ENCODE peak calls at places on chromosomes 5 and 9, in six cellular contexts. S, J, O, V, U and Y are unnamed samples.

GRCh38 chr5:64595519-64595855 is 89.7 kb downstream of the RGS7BP start:
- DNase-seq in U (no peak), J (no peak), S (no peak), O (no peak), V (no peak), Y (no peak)

GRCh38 chr5:91123291-91123690 is 259.8 kb downstream of the ARRDC3 start:
- DNase-seq in O (no peak), S (no peak), J (no peak), U (no peak), V (no peak), Y (no peak)

GRCh38 chr5:61334224-61335196 is 2.5 kb downstream of the ZSWIM6 start:
- DNase-seq in J (no peak), O (peak; percentile 48), U (no peak), V (peak; percentile 27), S (no peak), Y (no peak)

GRCh38 chr9:24698864-24699518 is 153.3 kb upstream of the IZUMO3 start:
- DNase-seq in S (no peak), J (no peak), V (no peak), U (no peak), O (no peak), Y (no peak)

GRCh38 chr9:71819115-71819739 is 50.9 kb upstream of the CEMIP2 start:
- DNase-seq in U (no peak), J (peak; percentile 55), O (peak; percentile 64), S (peak; percentile 44), V (peak; percentile 53), Y (no peak)

GRCh38 chr9:127915801-127916664 is 808 bp downstream of the ST6GALNAC4 start:
- DNase-seq in U (no peak), J (no peak), S (peak; percentile 42), O (peak; percentile 59), V (peak; percentile 34), Y (no peak)

GRCh38 chr9:108933231-108933630 is 693 bp downstream of the ELP1 start:
- DNase-seq in V (peak; percentile 64), S (no peak), U (no peak), O (no peak), J (no peak), Y (no peak)

GRCh38 chr5:175616083-175616482 is 41.8 kb upstream of the HRH2 start:
- DNase-seq in J (no peak), U (no peak), S (no peak), O (no peak), V (no peak), Y (no peak)

GRCh38 chr5:107633171-107633901 is 37.4 kb downstream of the EFNA5 start:
- DNase-seq in S (no peak), O (no peak), U (no peak), V (peak; percentile 12), J (no peak), Y (no peak)

GRCh38 chr9:36126016-36126786 is 10.3 kb upstream of the GLIPR2 start:
- DNase-seq in U (no peak), S (no peak), O (no peak), J (no peak), V (no peak), Y (no peak)

GRCh38 chr5:1033606-1034420 is 25.2 kb downstream of the NKD2 start:
- DNase-seq in V (no peak), O (no peak), J (no peak), S (no peak), U (peak; percentile 8), Y (no peak)

GRCh38 chr9:18490591-18491370 is 16.8 kb downstream of the ADAMTSL1 start:
- DNase-seq in V (peak; percentile 98), S (no peak), J (no peak), O (no peak), U (no peak), Y (no peak)

GRCh38 chr5:14109041-14109747 is 33.9 kb upstream of the TRIO start:
- DNase-seq in J (no peak), S (no peak), O (no peak), V (peak; percentile 91), U (no peak), Y (no peak)

GRCh38 chr9:21836437-21837161 is 34.2 kb downstream of the MTAP start:
- DNase-seq in S (no peak), J (no peak), U (no peak), O (no peak), V (peak; percentile 97), Y (no peak)

GRCh38 chr5:149028984-149029383 is 33.9 kb downstream of the SH3TC2 start:
- DNase-seq in V (peak; percentile 38), U (no peak), J (no peak), S (no peak), O (no peak), Y (no peak)

GRCh38 chr9:105515811-105516413 is 42.0 kb upstream of the FKTN start:
- DNase-seq in U (no peak), S (no peak), J (no peak), V (no peak), O (peak; percentile 74), Y (no peak)

GRCh38 chr5:96045888-96046287 is 84.2 kb upstream of the ELL2 start:
- DNase-seq in V (no peak), O (no peak), J (no peak), S (no peak), U (no peak), Y (no peak)

GRCh38 chr9:107387401-107387800 is 102.2 kb downstream of the KLF4 start:
- DNase-seq in U (peak; percentile 24), O (no peak), V (no peak), S (no peak), J (no peak), Y (no peak)

GRCh38 chr5:53027913-53028312 is 38.8 kb downstream of the ITGA2 start:
- DNase-seq in S (no peak), V (peak; percentile 85), U (peak; percentile 36), J (no peak), O (no peak), Y (no peak)

GRCh38 chr9:101536938-101537337 is 3.3 kb downstream of the RNF20 start:
- DNase-seq in V (peak; percentile 43), S (no peak), U (no peak), O (peak; percentile 82), J (no peak), Y (no peak)

GRCh38 chr5:95731571-95732554 is 727 bp downstream of the RHOBTB3 start:
- DNase-seq in O (peak; percentile 84), V (peak; percentile 69), U (peak; percentile 56), S (no peak), J (peak; percentile 26), Y (peak; percentile 13)

GRCh38 chr9:3879731-3880493 is 354.1 kb upstream of the RFX3 start:
- DNase-seq in U (no peak), O (no peak), S (no peak), J (no peak), V (peak; percentile 24), Y (no peak)

GRCh38 chr5:175133185-175133584 is 310.8 kb downstream of the DRD1 start:
- DNase-seq in O (peak; percentile 61), S (no peak), V (no peak), U (no peak), J (no peak), Y (no peak)

GRCh38 chr5:153939101-153939500 is 99.6 kb downstream of the FAM114A2 start:
- DNase-seq in V (no peak), J (no peak), O (no peak), U (no peak), S (no peak), Y (no peak)

GRCh38 chr5:153938131-153938842 is 100.4 kb downstream of the FAM114A2 start:
- DNase-seq in J (no peak), U (no peak), O (no peak), S (no peak), V (peak; percentile 10), Y (no peak)

GRCh38 chr5:153937661-153938060 is 101.0 kb downstream of the FAM114A2 start:
- DNase-seq in S (no peak), V (no peak), U (no peak), O (no peak), J (no peak), Y (no peak)

DNA sequence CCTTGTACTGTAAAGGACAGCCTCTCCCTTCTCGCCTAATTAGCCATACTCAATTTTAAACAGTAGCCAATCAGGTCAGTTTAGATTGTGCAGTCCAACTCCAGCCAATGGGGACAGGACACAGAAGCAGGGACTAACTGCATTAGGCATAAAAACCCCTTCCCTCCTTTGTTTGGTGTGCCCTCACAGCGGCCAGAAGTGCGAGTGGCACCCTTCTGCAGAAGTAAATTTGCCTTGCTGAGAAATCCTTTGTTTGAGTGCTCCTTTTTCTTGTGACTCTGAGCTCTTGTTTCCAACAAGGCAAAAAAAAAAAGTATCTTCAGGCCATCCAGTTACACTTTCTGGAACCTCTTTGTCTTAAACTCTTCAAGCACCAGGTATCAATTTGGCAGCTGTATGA is 97.4 kb downstream of the FAM114A2 start:
- DNase-seq in J (no peak), S (no peak), O (no peak), V (no peak), U (no peak), Y (no peak)
- H3K9me3 ChIP-seq in J (peaks cover 19% of the 10 kb centered on the region), S (peaks cover 11% of the 10 kb centered on the region), O (peaks cover 83% of the 10 kb centered on the region), V (peaks cover 4% of the 10 kb centered on the region), U (peaks cover 74% of the 10 kb centered on the region), Y (peaks cover 5% of the 10 kb centered on the region)

GRCh38 chr9:974064-974992 is 2.1 kb upstream of the DMRT3 start:
- DNase-seq in O (no peak), S (no peak), V (no peak), U (no peak), J (no peak), Y (no peak)
- H3K9me3 ChIP-seq in O (no peaks in the 10 kb centered on the region), S (no peaks in the 10 kb centered on the region), V (no peaks in the 10 kb centered on the region), U (no peaks in the 10 kb centered on the region), J (no peaks in the 10 kb centered on the region), Y (peaks cover 2% of the 10 kb centered on the region)

GRCh38 chr9:122474561-122474960 is 3.2 kb downstream of the OR1J1 start:
- DNase-seq in O (no peak), J (no peak), U (no peak), V (no peak), S (no peak), Y (no peak)
- H3K9me3 ChIP-seq in O (no peaks in the 10 kb centered on the region), J (no peaks in the 10 kb centered on the region), U (no peaks in the 10 kb centered on the region), V (no peaks in the 10 kb centered on the region), S (no peaks in the 10 kb centered on the region), Y (no peaks in the 10 kb centered on the region)

GRCh38 chr9:7259544-7260241 is 501.9 kb downstream of the KDM4C start:
- DNase-seq in O (no peak), S (no peak), V (no peak), U (no peak), J (no peak), Y (no peak)

GRCh38 chr9:7258688-7259396 is 501.1 kb downstream of the KDM4C start:
- DNase-seq in J (no peak), S (no peak), O (no peak), V (no peak), U (no peak), Y (no peak)
- H3K9me3 ChIP-seq in J (no peaks in the 10 kb centered on the region), S (no peaks in the 10 kb centered on the region), O (peaks cover 5% of the 10 kb centered on the region), V (no peaks in the 10 kb centered on the region), U (no peaks in the 10 kb centered on the region), Y (no peaks in the 10 kb centered on the region)

GRCh38 chr5:143243103-143243502 is 160.4 kb downstream of the NR3C1 start:
- DNase-seq in O (no peak), S (no peak), J (no peak), U (no peak), V (no peak), Y (no peak)
- H3K9me3 ChIP-seq in O (peaks cover 12% of the 10 kb centered on the region), S (no peaks in the 10 kb centered on the region), J (no peaks in the 10 kb centered on the region), U (no peaks in the 10 kb centered on the region), V (no peaks in the 10 kb centered on the region), Y (no peaks in the 10 kb centered on the region)